ENCODE peak calls at places on chromosomes 13 and 19, in four cellular contexts. X, I, K and N are unnamed samples.

GRCh38 chr13:51549050-51549449 is 35.2 kb upstream of the WDFY2 start:
- DNase-seq in X (no peak), I (no peak), K (no peak), N (no peak)

GRCh38 chr13:75256922-75257321 is 225.0 kb downstream of the TBC1D4 start:
- DNase-seq in K (no peak), I (no peak), X (no peak), N (no peak)

GRCh38 chr19:918481-919156 is 1.5 kb downstream of the KISS1R start:
- DNase-seq in X (no peak), K (no peak), I (no peak), N (no peak)

GRCh38 chr19:15463865-15464371 is 426 bp downstream of the RASAL3 start:
- DNase-seq in I (no peak), X (no peak), K (peak), N (peak)

GRCh38 chr13:22112956-22113750 is 442.3 kb downstream of the FGF9 start:
- DNase-seq in X (no peak), I (no peak), K (no peak), N (no peak)

GRCh38 chr19:719081-719512 is 10.4 kb downstream of the PALM start:
- DNase-seq in I (peak), K (no peak), X (no peak), N (no peak)

GRCh38 chr13:39803156-39803555 is 147.7 kb downstream of the COG6 start:
- DNase-seq in K (no peak), I (no peak), X (no peak), N (no peak)

GRCh38 chr19:50036905-50037304 is 11.1 kb downstream of the ZNF473 start:
- DNase-seq in I (no peak), K (no peak), X (no peak), N (no peak)

GRCh38 chr19:12913011-12913561 is 6.0 kb downstream of the SYCE2 start:
- DNase-seq in K (peak), I (peak), X (peak), N (no peak)

GRCh38 chr19:46716672-46717033 is 261 bp downstream of the PRKD2 start:
- DNase-seq in K (no peak), I (no peak), X (no peak), N (no peak)

GRCh38 chr19:8575467-8575997 is 1.7 kb downstream of the MYO1F start:
- DNase-seq in X (no peak), I (no peak), K (no peak), N (no peak)

GRCh38 chr13:94641432-94641941 is 39.8 kb downstream of the GPR180 start:
- DNase-seq in I (no peak), X (no peak), K (no peak), N (no peak)

GRCh38 chr13:33455291-33455690 is 169.7 kb upstream of the STARD13 start:
- DNase-seq in X (no peak), K (no peak), I (no peak), N (no peak)

GRCh38 chr19:14494910-14495677 is 833 bp downstream of the GIPC1 start:
- DNase-seq in X (no peak), K (no peak), I (no peak), N (no peak)

GRCh38 chr19:54160182-54160811 is 776 bp upstream of the LENG1 start:
- DNase-seq in I (no peak), X (no peak), K (no peak), N (no peak)

GRCh38 chr13:79528356-79528755 is 47.4 kb downstream of the NDFIP2 start:
- DNase-seq in K (no peak), X (no peak), I (no peak), N (no peak)

GRCh38 chr19:30659638-30660037 is 287.5 kb downstream of the ZNF536 start:
- DNase-seq in I (no peak), X (no peak), K (no peak), N (no peak)

GRCh38 chr13:74771964-74772363 is 637.8 kb upstream of the KLF12 start:
- DNase-seq in X (no peak), K (no peak), I (no peak), N (no peak)

GRCh38 chr19:45404557-45405434 is at the start of gene PPP1R13L:
- DNase-seq in K (peak), I (peak), X (peak), N (peak)

GRCh38 chr19:40284501-40285352 is at the start of gene AKT2:
- DNase-seq in I (no peak), K (no peak), X (no peak), N (peak)

DNA sequence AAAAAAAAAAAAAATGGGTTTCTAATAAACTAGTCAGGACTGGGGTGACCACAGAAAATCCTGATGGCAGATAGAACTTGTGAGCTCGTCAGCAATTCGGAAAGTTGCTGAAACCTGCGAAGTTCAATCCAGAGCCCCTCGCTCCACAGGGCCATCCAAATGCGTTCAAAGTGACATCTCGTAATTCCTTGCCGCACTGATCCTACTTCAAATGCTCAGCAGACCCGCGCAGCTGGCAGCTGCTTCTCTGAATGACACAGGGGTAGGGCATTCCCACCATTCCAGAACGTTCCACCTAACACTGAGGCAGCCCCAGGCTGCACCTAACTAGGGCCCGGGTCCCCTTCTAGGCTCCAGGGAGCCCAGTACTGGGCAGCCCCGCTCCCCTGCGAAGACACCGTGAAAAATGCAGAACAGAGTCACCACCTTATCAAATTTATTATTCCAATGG is 4.8 kb upstream of the DAPK3 start:
- DNase-seq in K (no peak), I (no peak), X (no peak), N (no peak)
- TF ChIP-seq POLR2A in K (no peak), I (no peak), X (no peak), N (peak)

GRCh38 chr19:18393836-18394235 is 3.6 kb downstream of the LRRC25 start:
- DNase-seq in I (no peak), X (no peak), K (peak), N (no peak)

GRCh38 chr19:18401580-18402112 is 4.2 kb upstream of the LRRC25 start:
- DNase-seq in X (no peak), I (no peak), K (no peak), N (no peak)

GRCh38 chr19:18396471-18397241 is 766 bp downstream of the LRRC25 start:
- DNase-seq in I (no peak), X (no peak), K (no peak), N (no peak)

GRCh38 chr19:18399008-18399407 is 1.6 kb upstream of the LRRC25 start:
- DNase-seq in X (no peak), I (no peak), K (peak), N (no peak)

GRCh38 chr19:18397242-18398202 is at the start of gene LRRC25:
- DNase-seq in K (no peak), X (no peak), I (no peak), N (no peak)
- TF ChIP-seq POLR2A in K (no peak), X (no peak), I (no peak), N (peak)

DNA sequence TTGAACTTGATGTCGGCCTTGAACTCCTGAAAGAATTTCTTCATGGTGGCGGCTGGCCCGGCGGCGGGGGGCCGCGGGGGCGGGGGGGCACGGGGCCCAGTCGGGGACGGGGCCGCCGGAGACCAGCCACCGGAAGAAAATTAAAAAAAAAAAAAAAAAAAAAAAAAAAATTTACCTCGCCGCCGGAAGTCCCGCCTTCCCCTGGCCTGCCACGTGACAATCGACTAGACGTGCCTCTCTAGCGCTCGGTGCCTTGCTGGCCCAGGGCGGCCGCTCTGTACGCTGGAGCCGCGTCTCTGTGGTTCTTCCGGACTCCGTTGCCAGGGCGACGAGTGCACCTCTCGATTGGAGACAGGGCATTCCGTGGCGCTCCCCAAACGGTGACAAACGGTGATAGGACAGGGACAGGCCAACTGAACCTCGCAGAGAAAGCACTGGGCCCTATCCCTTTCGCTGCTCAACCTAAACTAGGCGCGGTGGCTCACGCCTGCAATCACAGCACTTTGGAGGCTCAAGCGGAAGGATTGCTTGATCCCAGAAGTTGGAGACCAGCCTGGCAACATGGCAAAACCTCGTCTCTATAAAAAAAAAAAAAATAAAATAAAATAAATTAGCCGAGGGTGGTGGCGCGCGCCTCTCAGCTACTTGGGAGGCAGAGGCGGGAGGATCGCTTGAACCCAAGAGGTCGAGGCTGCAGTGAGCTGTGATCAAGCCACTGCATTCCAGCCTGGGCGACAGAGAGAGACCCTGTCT is at the start of gene UBXN6:
- DNase-seq in K (peak), I (peak), X (peak), N (peak)
- TF ChIP-seq POLR2A in K (no peak), I (no peak), X (no peak), N (no peak)

DNA sequence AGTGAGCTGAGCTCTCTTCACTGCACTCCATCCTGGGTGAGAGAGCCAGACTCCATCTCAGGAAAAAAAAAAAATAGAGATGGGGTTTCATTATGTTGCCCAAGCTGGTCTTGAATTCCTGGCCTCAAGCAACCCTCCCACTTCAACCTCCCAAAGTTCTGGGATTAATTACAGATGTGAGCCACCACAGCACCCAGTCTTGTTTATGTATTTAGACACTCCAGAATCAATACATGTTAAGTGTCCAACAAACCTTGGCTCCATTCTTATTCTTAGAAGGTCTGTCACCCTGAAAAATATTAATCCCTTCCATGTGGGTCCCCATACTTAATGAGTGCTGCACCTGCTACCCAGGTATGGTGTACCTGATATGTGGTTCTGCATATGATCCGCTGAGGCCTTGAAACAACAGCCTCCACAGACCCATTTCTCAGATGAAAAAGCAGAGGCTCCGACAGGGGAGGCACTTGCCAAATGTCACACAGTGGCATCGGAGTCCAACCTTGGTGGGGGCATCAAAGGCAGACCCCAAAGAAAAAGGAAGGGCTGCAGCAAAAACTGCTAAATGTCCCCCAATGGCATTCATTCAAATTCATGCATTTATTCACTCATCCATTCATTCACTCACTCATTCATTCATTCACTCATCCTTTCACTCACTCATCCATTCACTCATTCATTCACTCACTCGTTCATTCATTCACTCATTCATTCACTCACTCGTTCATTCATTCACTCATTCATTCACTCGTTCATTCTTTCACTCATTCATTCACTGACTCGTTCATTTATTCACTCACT is 16.7 kb downstream of the TICAM1 start:
- DNase-seq in X (no peak), I (no peak), K (no peak), N (no peak)
- TF ChIP-seq POLR2A in X (no peak), I (no peak), K (no peak), N (peak)

GRCh38 chr19:38401148-38401547 is 1.7 kb upstream of the FAM98C start:
- DNase-seq in I (no peak), K (no peak), X (no peak), N (no peak)

GRCh38 chr19:38402623-38402966 is 298 bp upstream of the FAM98C start:
- DNase-seq in X (no peak), K (no peak), I (no peak), N (no peak)

GRCh38 chr19:38405276-38405675 is 2.4 kb downstream of the FAM98C start:
- DNase-seq in I (no peak), X (no peak), K (no peak), N (no peak)

GRCh38 chr19:38404858-38405257 is 2.0 kb downstream of the FAM98C start:
- DNase-seq in K (no peak), I (no peak), X (no peak), N (no peak)

DNA sequence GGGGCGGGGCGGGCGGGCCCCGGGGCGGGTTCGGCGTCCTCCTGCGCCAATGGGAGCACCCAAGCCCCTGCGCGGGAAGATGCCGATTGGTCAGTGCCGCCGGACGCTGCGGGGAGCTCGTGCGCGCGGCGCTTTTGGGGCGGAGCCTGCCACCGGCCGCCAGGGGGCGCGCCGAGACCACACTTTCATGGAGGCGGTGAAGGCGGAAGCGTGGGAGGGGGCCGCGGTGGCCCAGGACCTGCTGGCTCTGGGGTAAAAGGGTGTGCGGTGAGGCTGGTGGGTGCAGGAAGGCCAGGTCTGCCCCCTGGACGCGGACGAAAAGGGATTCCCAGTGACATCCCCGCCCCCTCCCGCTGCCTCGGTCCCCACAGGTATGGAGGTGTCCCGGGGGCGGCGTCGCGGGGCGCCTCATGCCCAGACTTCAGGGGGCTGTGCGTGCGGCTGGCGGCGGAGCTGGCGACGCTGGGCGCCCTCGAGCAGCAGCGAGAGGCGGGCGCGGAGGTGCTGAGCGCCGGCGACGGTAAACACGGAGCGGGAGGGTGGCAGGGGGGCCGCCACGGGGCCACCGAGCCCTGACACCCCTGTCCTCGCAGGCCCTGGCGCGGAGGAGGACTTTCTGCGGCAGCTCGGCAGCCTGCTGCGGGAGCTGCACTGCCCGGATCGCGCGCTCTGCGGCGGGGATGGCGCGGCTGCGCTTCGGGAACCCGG is at the start of gene FAM98C:
- DNase-seq in I (peak), X (peak), K (peak), N (peak)
- TF ChIP-seq POLR2A in I (peak), X (peak), K (no peak), N (peak)

DNA sequence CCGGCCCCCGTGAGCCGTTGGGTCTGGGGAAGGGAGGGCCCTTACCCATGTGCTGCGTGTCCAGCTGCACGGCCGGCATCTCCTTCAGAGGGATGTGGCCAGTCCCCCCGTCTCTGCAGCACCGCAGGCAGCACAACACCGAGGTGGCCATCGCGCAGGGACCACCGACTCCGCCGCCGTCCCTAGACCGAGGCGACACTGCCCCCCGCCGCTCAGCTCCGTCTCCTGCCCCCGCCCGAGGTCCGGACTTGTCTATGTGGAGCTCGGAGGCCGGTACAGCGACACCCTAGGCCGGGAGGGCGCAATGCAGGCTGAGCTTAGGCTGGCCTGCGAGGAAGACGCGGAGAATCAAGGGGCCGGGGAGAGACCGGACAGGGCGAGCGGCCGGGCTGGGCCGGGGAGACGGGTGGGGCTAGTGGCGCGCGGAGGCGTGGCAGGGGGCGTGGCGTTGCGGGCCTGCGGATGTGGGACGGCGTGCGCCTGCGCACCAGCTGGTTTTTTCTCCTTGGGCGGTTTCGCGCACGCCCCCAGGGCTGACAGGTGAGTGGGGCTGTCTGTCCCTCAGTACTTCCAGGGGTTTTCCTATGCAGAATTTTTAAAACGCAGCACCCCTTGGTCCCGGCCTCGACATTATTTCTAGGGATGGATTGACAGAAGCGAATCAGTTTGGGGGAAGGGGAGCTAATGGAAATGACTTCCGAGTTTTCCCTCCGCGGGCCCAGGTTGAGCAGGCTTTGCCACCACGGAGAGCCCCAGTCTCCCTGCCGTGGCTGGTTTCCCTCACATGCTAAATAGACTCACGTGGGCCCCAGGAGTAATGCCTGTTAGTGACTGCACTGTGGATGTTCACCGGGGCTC is at the start of gene SPRYD7:
- DNase-seq in I (peak), X (peak), K (peak), N (peak)
- TF ChIP-seq POLR2A in I (peak), X (peak), K (no peak), N (peak)